ENCODE peak calls at places on chromosomes 6 and 20, in five cellular contexts. H is HepG2, W is HCT116, U is GM12878, E is H1. P is an unnamed sample.

GRCh38 chr6:149963212-149963461 is 606 bp upstream of the ULBP1 start:
- DNase-seq in H (no peak), W (peak), U (no peak), E (peak), P (peak)

GRCh38 chr6:28864321-28864923 is 59.4 kb downstream of the TRIM27 start:
- DNase-seq in H (no peak), W (no peak), U (no peak), E (no peak), P (no peak)

GRCh38 chr20:34560141-34560523 is 1.6 kb downstream of the MAP1LC3A start:
- DNase-seq in H (no peak), W (no peak), U (no peak), E (no peak), P (no peak)

GRCh38 chr6:21664263-21665081 is 70.9 kb downstream of the SOX4 start:
- DNase-seq in H (no peak), W (no peak), U (no peak), E (peak), P (no peak)

GRCh38 chr6:139296927-139297326 is 5.1 kb upstream of the TXLNB start:
- DNase-seq in H (no peak), W (no peak), U (no peak), E (no peak), P (no peak)

GRCh38 chr6:169978615-169979161 is 227.3 kb downstream of the ERMARD start:
- DNase-seq in H (no peak), W (no peak), U (no peak), E (no peak), P (no peak)

GRCh38 chr6:136609878-136610706 is 59.9 kb upstream of the MAP7 start:
- DNase-seq in H (peak), W (peak), U (no peak), E (no peak), P (peak)

GRCh38 chr6:46204880-46205650 is 34.3 kb upstream of the ENPP5 start:
- DNase-seq in H (no peak), W (no peak), U (no peak), E (no peak), P (no peak)

GRCh38 chr6:31945507-31946369 is at the start of gene CFB:
- DNase-seq in H (peak), W (no peak), U (no peak), E (no peak), P (no peak)

GRCh38 chr20:39775110-39775509 is 813.0 kb downstream of the DHX35 start:
- DNase-seq in H (no peak), W (no peak), U (no peak), E (no peak), P (no peak)

GRCh38 chr6:39426057-39426592 is 103.6 kb upstream of the KCNK16 start:
- DNase-seq in H (no peak), W (no peak), U (no peak), E (no peak), P (no peak)

GRCh38 chr20:31751126-31751525 is 12.0 kb downstream of the TPX2 start:
- DNase-seq in H (no peak), W (no peak), U (no peak), E (no peak), P (no peak)

GRCh38 chr6:70415660-70416059 is 2.4 kb downstream of the FAM135A start:
- DNase-seq in H (no peak), W (no peak), U (no peak), E (no peak), P (no peak)

GRCh38 chr6:10989587-10989986 is 54.5 kb downstream of the ELOVL2 start:
- DNase-seq in H (no peak), W (no peak), U (no peak), E (no peak), P (no peak)

GRCh38 chr6:93624408-93624807 is 205.0 kb upstream of the EPHA7 start:
- DNase-seq in H (no peak), W (no peak), U (no peak), E (no peak), P (no peak)

GRCh38 chr20:22511943-22512910 is 72.1 kb downstream of the FOXA2 start:
- DNase-seq in H (peak), W (no peak), U (no peak), E (no peak), P (peak)

GRCh38 chr20:30919514-30920188 is 337.8 kb upstream of the DEFB115 start:
- DNase-seq in H (no peak), W (no peak), U (no peak), E (no peak), P (peak)

GRCh38 chr6:11043961-11044711 is at the start of gene ELOVL2:
- DNase-seq in H (peak), W (no peak), U (no peak), E (peak), P (peak)

GRCh38 chr20:62832212-62832922 is 15.5 kb downstream of the COL9A3 start:
- DNase-seq in H (no peak), W (peak), U (peak), E (no peak), P (peak)

GRCh38 chr6:45554596-45554995 is 176.9 kb upstream of the SUPT3H start:
- DNase-seq in H (no peak), W (no peak), U (no peak), E (no peak), P (no peak)

GRCh38 chr6:133040025-133040838 is 200.9 kb upstream of the EYA4 start:
- DNase-seq in H (peak), W (peak), U (no peak), E (no peak), P (peak)

GRCh38 chr6:112979830-112980229 is 632.7 kb downstream of the RFPL4B start:
- DNase-seq in H (no peak), W (no peak), U (no peak), E (no peak), P (no peak)

GRCh38 chr6:34301408-34301807 is 52.6 kb upstream of the SMIM29 start:
- DNase-seq in H (no peak), W (no peak), U (no peak), E (no peak), P (no peak)

GRCh38 chr6:13299909-13300308 is 28.4 kb downstream of the TBC1D7 start:
- DNase-seq in H (no peak), W (no peak), U (no peak), E (peak), P (no peak)

GRCh38 chr6:87200469-87201174 is 45.3 kb downstream of the ZNF292 start:
- DNase-seq in H (no peak), W (no peak), U (no peak), E (no peak), P (no peak)

DNA sequence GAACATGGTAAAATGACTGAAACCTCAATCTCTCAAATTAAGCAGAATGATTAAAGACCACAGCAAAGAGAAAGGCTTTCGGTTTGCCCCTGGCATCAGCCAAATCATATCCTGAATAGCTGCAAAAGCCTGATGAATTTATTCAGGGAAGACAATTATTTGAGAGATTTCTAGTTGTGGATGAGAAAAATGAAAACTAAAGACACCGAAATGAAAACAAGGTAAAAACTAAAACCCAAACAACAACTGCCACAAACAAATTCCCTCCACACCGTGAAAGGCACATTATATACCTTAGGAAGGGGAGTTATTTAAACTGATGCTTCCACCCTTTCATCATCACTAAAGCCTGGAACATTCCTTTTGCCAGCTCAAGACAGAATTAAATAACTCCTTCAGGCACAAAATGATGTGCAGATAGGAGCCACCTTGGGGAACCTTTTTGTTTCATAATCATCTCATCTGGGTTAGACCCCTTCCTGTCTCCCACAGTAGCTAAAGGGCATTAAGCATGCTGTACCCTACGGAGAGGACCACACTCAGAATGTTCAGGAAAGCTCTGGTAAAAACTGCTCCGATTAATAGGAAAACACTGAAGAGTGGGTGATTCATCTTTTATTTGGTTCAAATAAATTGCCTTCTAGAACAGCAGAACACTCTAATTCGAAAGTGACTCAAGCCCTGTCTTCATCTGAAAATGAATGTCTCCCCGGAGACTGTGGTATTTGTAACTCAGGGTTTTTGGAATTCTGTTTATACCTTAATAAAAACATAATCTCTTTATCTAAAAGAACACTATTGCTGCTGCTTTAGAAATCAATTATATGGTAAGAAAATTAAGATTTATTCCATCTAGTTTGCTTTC is 9.1 kb upstream of the ANKRD60 start:
- DNase-seq in H (no peak), W (no peak), U (no peak), E (no peak), P (no peak)
- TF ChIP-seq ZNF274 in H (no peak), W (no peak), U (no peak), E (no peak), P (no peak)

GRCh38 chr6:36954262-36954931 is at the start of gene PI16:
- DNase-seq in H (no peak), W (no peak), U (no peak), E (no peak), P (peak)
- H2AFZ ChIP-seq in H (no peak), W (no peak), U (no peak), E (no peak), P (no peak)

GRCh38 chr6:3200682-3201081 is 26.8 kb downstream of the TUBB2B start:
- DNase-seq in H (no peak), W (no peak), U (no peak), E (no peak), P (no peak)
- TF ChIP-seq ZNF274 in H (no peak), W (no peak), U (no peak), E (no peak), P (no peak)

GRCh38 chr20:64119681-64120341 is 12.4 kb upstream of the NPBWR2 start:
- DNase-seq in H (no peak), W (peak), U (no peak), E (peak), P (no peak)
- H2AFZ ChIP-seq in H (no peak), W (no peak), U (peak), E (no peak), P (peak)

DNA sequence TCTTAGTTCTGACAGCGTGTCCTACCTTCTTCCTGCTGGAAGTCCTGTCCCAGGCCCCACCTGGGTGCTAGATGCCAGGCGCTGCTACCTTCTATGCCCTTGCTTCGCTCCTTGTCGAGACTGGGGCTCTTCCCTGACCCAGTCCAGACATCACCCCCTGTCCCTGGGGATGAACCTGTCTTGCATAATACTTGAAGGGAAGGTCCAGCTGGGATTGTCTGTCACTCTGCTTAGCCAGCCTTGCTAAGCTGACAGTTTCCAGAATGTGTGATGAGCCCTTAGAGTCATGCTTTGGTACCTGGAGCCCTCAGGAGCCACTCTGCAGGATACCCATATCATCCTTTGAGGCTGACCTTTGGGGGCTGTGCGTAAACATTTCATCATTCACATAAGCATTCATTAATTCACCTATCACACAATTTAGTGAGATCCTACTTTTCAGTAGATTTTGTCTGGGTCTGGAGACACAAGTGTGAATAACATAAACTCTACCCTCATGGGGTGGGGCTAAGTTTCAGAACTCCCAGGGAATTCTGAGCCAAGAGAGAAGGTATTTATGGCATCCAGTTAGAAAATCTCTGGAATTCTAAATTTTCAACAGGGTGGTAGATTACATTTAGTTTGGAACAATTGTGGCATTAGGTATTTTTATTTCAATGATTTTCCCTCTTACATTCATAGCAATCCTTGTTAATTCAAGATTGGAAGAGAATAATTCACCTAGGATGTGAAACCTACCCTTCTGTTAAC is 151.1 kb upstream of the HDAC2 start:
- DNase-seq in H (no peak), W (no peak), U (no peak), E (no peak), P (no peak)
- TF ChIP-seq ZNF274 in H (no peak), W (no peak), U (no peak), E (no peak), P (no peak)

DNA sequence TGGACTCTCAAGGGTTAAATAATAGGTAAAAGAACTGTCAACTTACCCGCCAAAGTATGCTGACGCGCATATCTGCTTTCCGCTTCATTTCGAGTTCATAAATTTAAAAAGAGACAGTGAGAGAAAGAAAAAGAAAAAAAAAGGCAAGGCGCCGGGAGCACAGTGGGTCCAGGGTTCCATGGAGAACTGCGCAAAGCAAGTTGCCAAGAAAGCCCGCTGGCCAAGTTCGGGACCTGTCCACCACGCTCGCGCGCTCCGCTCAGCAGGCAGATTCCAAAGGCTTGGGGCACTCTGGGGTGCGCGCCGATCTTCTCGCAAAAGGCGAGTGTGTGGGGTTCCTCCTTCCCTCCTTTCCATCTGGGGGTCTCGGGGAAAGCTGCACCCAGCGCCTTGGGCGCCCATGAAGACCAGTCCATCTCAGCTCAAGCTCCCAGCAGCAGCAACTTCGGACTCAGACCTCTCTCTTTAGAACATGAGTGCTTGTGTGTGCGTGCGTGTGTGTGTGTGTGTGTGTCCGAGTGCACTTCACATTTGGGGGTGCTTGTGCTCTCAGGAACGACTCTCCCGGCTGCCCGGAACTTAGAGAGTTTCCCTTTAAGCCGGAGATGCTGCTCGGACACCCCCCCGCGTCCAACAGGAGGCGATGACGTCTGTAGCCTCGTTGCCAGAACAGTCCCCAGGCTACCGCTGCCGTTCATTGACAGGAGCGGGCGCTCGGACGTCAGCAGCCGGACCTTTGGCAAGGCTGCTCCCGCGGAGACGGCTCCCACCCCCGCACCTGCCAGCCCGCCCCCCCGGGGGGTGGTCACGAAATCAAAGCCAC is 180.0 kb downstream of the TBXT start:
- DNase-seq in H (no peak), W (no peak), U (no peak), E (peak), P (no peak)
- H2AFZ ChIP-seq in H (no peak), W (no peak), U (no peak), E (no peak), P (no peak)

GRCh38 chr6:160386869-160387518 is 38.8 kb downstream of the SLC22A3 start:
- DNase-seq in H (no peak), W (peak), U (no peak), E (no peak), P (no peak)
- TF ChIP-seq ZNF274 in H (no peak), W (no peak), U (no peak), E (no peak), P (no peak)

GRCh38 chr6:161374971-161375873 is 101.4 kb upstream of the AGPAT4 start:
- DNase-seq in H (peak), W (no peak), U (no peak), E (no peak), P (peak)
- H2AFZ ChIP-seq in H (no peak), W (no peak), U (no peak), E (peak), P (peak)

DNA sequence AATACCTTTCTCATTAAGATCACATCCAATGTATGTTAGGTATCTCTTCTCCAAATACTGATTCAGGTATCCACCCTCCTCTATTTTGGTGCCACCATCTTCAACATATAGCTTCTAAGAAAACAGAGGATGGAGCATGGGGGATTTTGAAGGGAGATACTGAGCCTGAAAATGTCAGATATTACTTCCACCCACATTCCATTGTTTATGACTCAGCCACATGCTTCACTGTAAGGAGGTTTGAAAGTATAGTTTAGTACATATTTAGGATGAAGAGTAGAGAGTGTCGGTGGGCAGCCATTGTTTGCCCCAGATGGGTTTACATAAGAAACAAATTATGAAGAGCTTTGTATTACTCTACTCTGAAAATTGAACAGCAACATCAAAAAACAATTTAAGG is 286.7 kb downstream of the TFAP2B start:
- DNase-seq in H (no peak), W (no peak), U (no peak), E (no peak), P (no peak)
- TF ChIP-seq ZNF274 in H (no peak), W (no peak), U (no peak), E (no peak), P (no peak)

GRCh38 chr20:12203981-12204380 is 286.3 kb downstream of the BTBD3 start:
- DNase-seq in H (no peak), W (no peak), U (no peak), E (no peak), P (no peak)
- H2AFZ ChIP-seq in H (no peak), W (no peak), U (no peak), E (no peak), P (no peak)